ENCODE peak calls at places on chromosomes 11 and 22, in seven cellular contexts. One of them, this sample, is unnamed.
A peak's percentile ranks its signal among the peaks of the same experiment; 100 is the strongest.

GRCh38 chr11:78170413-78170812 is 18.0 kb downstream of the KCTD21 start:
- DNase-seq in effector memory CD8-positive, alpha-beta T cell: no peak
- DNase-seq in glutamatergic neuron: no peak
- DNase-seq in uterus: no peak
- DNase-seq in SW 1271: no peak
- DNase-seq in endothelial cell: no peak
- DNase-seq in amniotic epithelial cell: no peak
- DNase-seq in this sample: no peak

GRCh38 chr22:45543243-45543642 is 40.6 kb downstream of the FBLN1 start:
- DNase-seq in effector memory CD8-positive, alpha-beta T cell: no peak
- DNase-seq in glutamatergic neuron: no peak
- DNase-seq in uterus: no peak
- DNase-seq in SW 1271: no peak
- DNase-seq in endothelial cell: no peak
- DNase-seq in amniotic epithelial cell: no peak
- DNase-seq in this sample: no peak

GRCh38 chr11:95451682-95452081 is 220.7 kb upstream of the SESN3 start:
- DNase-seq in effector memory CD8-positive, alpha-beta T cell: no peak
- DNase-seq in glutamatergic neuron: no peak
- DNase-seq in uterus: no peak
- DNase-seq in SW 1271: no peak
- DNase-seq in endothelial cell: no peak
- DNase-seq in amniotic epithelial cell: peak; percentile 74
- DNase-seq in this sample: no peak

GRCh38 chr11:113855803-113856202 is 19.6 kb downstream of the USP28 start:
- DNase-seq in effector memory CD8-positive, alpha-beta T cell: no peak
- DNase-seq in glutamatergic neuron: no peak
- DNase-seq in uterus: no peak
- DNase-seq in SW 1271: no peak
- DNase-seq in endothelial cell: no peak
- DNase-seq in amniotic epithelial cell: no peak
- DNase-seq in this sample: no peak

GRCh38 chr11:83284501-83285051 is 1.6 kb downstream of the CCDC90B start:
- DNase-seq in effector memory CD8-positive, alpha-beta T cell: no peak
- DNase-seq in glutamatergic neuron: no peak
- DNase-seq in uterus: no peak
- DNase-seq in SW 1271: no peak
- DNase-seq in endothelial cell: no peak
- DNase-seq in amniotic epithelial cell: no peak
- DNase-seq in this sample: no peak

GRCh38 chr22:38864361-38865191 is 7.4 kb downstream of the CBX6 start:
- DNase-seq in effector memory CD8-positive, alpha-beta T cell: no peak
- DNase-seq in glutamatergic neuron: no peak
- DNase-seq in uterus: peak; percentile 56
- DNase-seq in SW 1271: no peak
- DNase-seq in endothelial cell: no peak
- DNase-seq in amniotic epithelial cell: no peak
- DNase-seq in this sample: no peak

GRCh38 chr11:197741-198235 is 4.9 kb downstream of the SCGB1C1 start:
- DNase-seq in effector memory CD8-positive, alpha-beta T cell: no peak
- DNase-seq in glutamatergic neuron: no peak
- DNase-seq in uterus: no peak
- DNase-seq in SW 1271: no peak
- DNase-seq in endothelial cell: no peak
- DNase-seq in amniotic epithelial cell: no peak
- DNase-seq in this sample: no peak

GRCh38 chr11:57421805-57422204 is 5.1 kb downstream of the SLC43A3 start:
- DNase-seq in effector memory CD8-positive, alpha-beta T cell: no peak
- DNase-seq in glutamatergic neuron: no peak
- DNase-seq in uterus: no peak
- DNase-seq in SW 1271: no peak
- DNase-seq in endothelial cell: no peak
- DNase-seq in amniotic epithelial cell: no peak
- DNase-seq in this sample: no peak

GRCh38 chr22:49971232-49972162 is 10.9 kb downstream of the PIM3 start:
- DNase-seq in effector memory CD8-positive, alpha-beta T cell: peak; percentile 22
- DNase-seq in glutamatergic neuron: peak; percentile 50
- DNase-seq in uterus: peak; percentile 92
- DNase-seq in SW 1271: no peak
- DNase-seq in endothelial cell: peak; percentile 23
- DNase-seq in amniotic epithelial cell: peak; percentile 66
- DNase-seq in this sample: peak; percentile 73

GRCh38 chr22:39928556-39929401 is 27.9 kb downstream of the GRAP2 start:
- DNase-seq in effector memory CD8-positive, alpha-beta T cell: no peak
- DNase-seq in glutamatergic neuron: no peak
- DNase-seq in uterus: no peak
- DNase-seq in SW 1271: no peak
- DNase-seq in endothelial cell: no peak
- DNase-seq in amniotic epithelial cell: no peak
- DNase-seq in this sample: no peak

GRCh38 chr11:57071829-57072228 is 83.1 kb downstream of the OR5AK2 start:
- DNase-seq in effector memory CD8-positive, alpha-beta T cell: no peak
- DNase-seq in glutamatergic neuron: no peak
- DNase-seq in uterus: no peak
- DNase-seq in SW 1271: no peak
- DNase-seq in endothelial cell: no peak
- DNase-seq in amniotic epithelial cell: peak; percentile 58
- DNase-seq in this sample: no peak

GRCh38 chr11:14927146-14927545 is 35.1 kb upstream of the CYP2R1 start:
- DNase-seq in effector memory CD8-positive, alpha-beta T cell: no peak
- DNase-seq in glutamatergic neuron: no peak
- DNase-seq in uterus: no peak
- DNase-seq in SW 1271: no peak
- DNase-seq in endothelial cell: no peak
- DNase-seq in amniotic epithelial cell: peak; percentile 11
- DNase-seq in this sample: no peak

GRCh38 chr22:40326905-40327735 is 19.2 kb upstream of the ADSL start:
- DNase-seq in effector memory CD8-positive, alpha-beta T cell: no peak
- DNase-seq in glutamatergic neuron: no peak
- DNase-seq in uterus: no peak
- DNase-seq in SW 1271: no peak
- DNase-seq in endothelial cell: peak; percentile 39
- DNase-seq in amniotic epithelial cell: no peak
- DNase-seq in this sample: no peak

GRCh38 chr11:9609002-9609759 is 35.7 kb downstream of the WEE1 start:
- DNase-seq in effector memory CD8-positive, alpha-beta T cell: no peak
- DNase-seq in glutamatergic neuron: no peak
- DNase-seq in uterus: no peak
- DNase-seq in SW 1271: no peak
- DNase-seq in endothelial cell: no peak
- DNase-seq in amniotic epithelial cell: no peak
- DNase-seq in this sample: no peak

GRCh38 chr22:23458663-23459541 is 121.2 kb downstream of the IGLL1 start:
- DNase-seq in effector memory CD8-positive, alpha-beta T cell: no peak
- DNase-seq in glutamatergic neuron: no peak
- DNase-seq in uterus: no peak
- DNase-seq in SW 1271: no peak
- DNase-seq in endothelial cell: no peak
- DNase-seq in amniotic epithelial cell: no peak
- DNase-seq in this sample: no peak

GRCh38 chr22:45640291-45640940 is 31.2 kb upstream of the ATXN10 start:
- DNase-seq in effector memory CD8-positive, alpha-beta T cell: no peak
- DNase-seq in glutamatergic neuron: no peak
- DNase-seq in uterus: no peak
- DNase-seq in SW 1271: no peak
- DNase-seq in endothelial cell: no peak
- DNase-seq in amniotic epithelial cell: no peak
- DNase-seq in this sample: no peak

GRCh38 chr22:27580311-27580897 is 221.2 kb downstream of the MN1 start:
- DNase-seq in effector memory CD8-positive, alpha-beta T cell: no peak
- DNase-seq in glutamatergic neuron: no peak
- DNase-seq in uterus: no peak
- DNase-seq in SW 1271: no peak
- DNase-seq in endothelial cell: no peak
- DNase-seq in amniotic epithelial cell: peak; percentile 26
- DNase-seq in this sample: no peak

GRCh38 chr11:45405916-45406670 is 120.0 kb upstream of the SYT13 start:
- DNase-seq in effector memory CD8-positive, alpha-beta T cell: no peak
- DNase-seq in glutamatergic neuron: no peak
- DNase-seq in uterus: no peak
- DNase-seq in SW 1271: no peak
- DNase-seq in endothelial cell: no peak
- DNase-seq in amniotic epithelial cell: no peak
- DNase-seq in this sample: no peak

GRCh38 chr22:41410311-41410751 is 28.6 kb downstream of the TEF start:
- DNase-seq in effector memory CD8-positive, alpha-beta T cell: no peak
- DNase-seq in glutamatergic neuron: no peak
- DNase-seq in uterus: no peak
- DNase-seq in SW 1271: no peak
- DNase-seq in endothelial cell: no peak
- DNase-seq in amniotic epithelial cell: no peak
- DNase-seq in this sample: no peak

GRCh38 chr11:118609380-118610219 is 2.2 kb downstream of the PHLDB1 start:
- DNase-seq in effector memory CD8-positive, alpha-beta T cell: peak; percentile 33
- DNase-seq in glutamatergic neuron: peak; percentile 23
- DNase-seq in uterus: peak; percentile 30
- DNase-seq in SW 1271: no peak
- DNase-seq in endothelial cell: peak; percentile 34
- DNase-seq in amniotic epithelial cell: no peak
- DNase-seq in this sample: peak; percentile 23

GRCh38 chr11:103851166-103851651 is 185.2 kb upstream of the DDI1 start:
- DNase-seq in effector memory CD8-positive, alpha-beta T cell: no peak
- DNase-seq in glutamatergic neuron: no peak
- DNase-seq in uterus: no peak
- DNase-seq in SW 1271: no peak
- DNase-seq in endothelial cell: no peak
- DNase-seq in amniotic epithelial cell: peak; percentile 98
- DNase-seq in this sample: no peak

GRCh38 chr11:118078972-118079411 is 2.1 kb downstream of the TMPRSS4 start:
- DNase-seq in effector memory CD8-positive, alpha-beta T cell: no peak
- DNase-seq in glutamatergic neuron: no peak
- DNase-seq in uterus: no peak
- DNase-seq in SW 1271: no peak
- DNase-seq in endothelial cell: no peak
- DNase-seq in amniotic epithelial cell: no peak
- DNase-seq in this sample: no peak

GRCh38 chr11:22467741-22468140 is 129.6 kb downstream of the SLC17A6 start:
- DNase-seq in effector memory CD8-positive, alpha-beta T cell: no peak
- DNase-seq in glutamatergic neuron: no peak
- DNase-seq in uterus: no peak
- DNase-seq in SW 1271: no peak
- DNase-seq in endothelial cell: no peak
- DNase-seq in amniotic epithelial cell: no peak
- DNase-seq in this sample: no peak

GRCh38 chr11:69705246-69705856 is 1.5 kb upstream of the FGF19 start:
- DNase-seq in effector memory CD8-positive, alpha-beta T cell: no peak
- DNase-seq in glutamatergic neuron: no peak
- DNase-seq in uterus: no peak
- DNase-seq in SW 1271: no peak
- DNase-seq in endothelial cell: no peak
- DNase-seq in amniotic epithelial cell: no peak
- DNase-seq in this sample: no peak

GRCh38 chr11:15434529-15434928 is 319.8 kb downstream of the INSC start:
- DNase-seq in effector memory CD8-positive, alpha-beta T cell: no peak
- DNase-seq in glutamatergic neuron: no peak
- DNase-seq in uterus: no peak
- DNase-seq in SW 1271: no peak
- DNase-seq in endothelial cell: no peak
- DNase-seq in amniotic epithelial cell: no peak
- DNase-seq in this sample: no peak

GRCh38 chr22:28369849-28370248 is 309.8 kb downstream of the TTC28 start:
- DNase-seq in effector memory CD8-positive, alpha-beta T cell: no peak
- DNase-seq in glutamatergic neuron: no peak
- DNase-seq in uterus: no peak
- DNase-seq in SW 1271: no peak
- DNase-seq in endothelial cell: no peak
- DNase-seq in amniotic epithelial cell: no peak
- DNase-seq in this sample: no peak

GRCh38 chr11:32641361-32641760 is 57.7 kb downstream of the EIF3M start:
- DNase-seq in effector memory CD8-positive, alpha-beta T cell: no peak
- DNase-seq in glutamatergic neuron: no peak
- DNase-seq in uterus: no peak
- DNase-seq in SW 1271: no peak
- DNase-seq in endothelial cell: no peak
- DNase-seq in amniotic epithelial cell: no peak
- DNase-seq in this sample: no peak

GRCh38 chr11:7639643-7640025 is 33.7 kb downstream of the CYB5R2 start:
- DNase-seq in effector memory CD8-positive, alpha-beta T cell: no peak
- DNase-seq in glutamatergic neuron: no peak
- DNase-seq in uterus: peak; percentile 34
- DNase-seq in SW 1271: no peak
- DNase-seq in endothelial cell: no peak
- DNase-seq in amniotic epithelial cell: no peak
- DNase-seq in this sample: no peak

GRCh38 chr11:61309739-61310138 is 14.6 kb upstream of the VWCE start:
- DNase-seq in effector memory CD8-positive, alpha-beta T cell: no peak
- DNase-seq in glutamatergic neuron: no peak
- DNase-seq in uterus: no peak
- DNase-seq in SW 1271: no peak
- DNase-seq in endothelial cell: no peak
- DNase-seq in amniotic epithelial cell: no peak
- DNase-seq in this sample: no peak

GRCh38 chr11:2826679-2827056 is 58.9 kb downstream of the CDKN1C start:
- DNase-seq in effector memory CD8-positive, alpha-beta T cell: no peak
- DNase-seq in glutamatergic neuron: peak; percentile 3
- DNase-seq in uterus: no peak
- DNase-seq in SW 1271: no peak
- DNase-seq in endothelial cell: no peak
- DNase-seq in amniotic epithelial cell: no peak
- DNase-seq in this sample: no peak

This sample was measured in substantia nigra.